ENCODE peak calls at places on chromosomes 16 and 17, in four cellular contexts. One of them, this sample, is unnamed.

GRCh38 chr16:64356267-64356666 is 765.6 kb downstream of the CDH11 start:
- DNase-seq in CD4-positive, CD25-positive, alpha-beta regulatory T cell: no peak
- DNase-seq in colonic mucosa: no peak
- DNase-seq in hepatocyte: peak; percentile 50
- DNase-seq in this sample: no peak

GRCh38 chr17:64002658-64003525 is 4.7 kb downstream of the PRR29 start:
- DNase-seq in colonic mucosa: peak; percentile 18
- DNase-seq in hepatocyte: no peak
- DNase-seq in CD4-positive, CD25-positive, alpha-beta regulatory T cell: no peak
- DNase-seq in this sample: no peak

GRCh38 chr16:1923299-1924034 is 5.3 kb upstream of the HS3ST6 start:
- DNase-seq in hepatocyte: peak; percentile 85
- DNase-seq in CD4-positive, CD25-positive, alpha-beta regulatory T cell: no peak
- DNase-seq in colonic mucosa: peak; percentile 74
- DNase-seq in this sample: peak; percentile 50

GRCh38 chr16:50845296-50845695 is 103.4 kb downstream of the CYLD start:
- DNase-seq in colonic mucosa: no peak
- DNase-seq in CD4-positive, CD25-positive, alpha-beta regulatory T cell: no peak
- DNase-seq in hepatocyte: no peak
- DNase-seq in this sample: no peak

GRCh38 chr16:19688396-19689024 is 29.5 kb downstream of the KNOP1 start:
- DNase-seq in colonic mucosa: no peak
- DNase-seq in CD4-positive, CD25-positive, alpha-beta regulatory T cell: no peak
- DNase-seq in hepatocyte: no peak
- DNase-seq in this sample: no peak

GRCh38 chr17:50308666-50309065 is 34.4 kb downstream of the TMEM92 start:
- DNase-seq in hepatocyte: no peak
- DNase-seq in CD4-positive, CD25-positive, alpha-beta regulatory T cell: no peak
- DNase-seq in colonic mucosa: no peak
- DNase-seq in this sample: no peak

GRCh38 chr17:45907720-45908395 is 13.5 kb downstream of the MAPT start:
- DNase-seq in hepatocyte: no peak
- DNase-seq in colonic mucosa: no peak
- DNase-seq in CD4-positive, CD25-positive, alpha-beta regulatory T cell: no peak
- DNase-seq in this sample: no peak

GRCh38 chr16:49592507-49593422 is 219.2 kb downstream of the C16orf78 start:
- DNase-seq in CD4-positive, CD25-positive, alpha-beta regulatory T cell: peak; percentile 39
- DNase-seq in colonic mucosa: no peak
- DNase-seq in hepatocyte: peak; percentile 41
- DNase-seq in this sample: peak; percentile 51

GRCh38 chr17:43043306-43043705 is 18.3 kb downstream of the RND2 start:
- DNase-seq in CD4-positive, CD25-positive, alpha-beta regulatory T cell: no peak
- DNase-seq in hepatocyte: no peak
- DNase-seq in colonic mucosa: no peak
- DNase-seq in this sample: no peak

GRCh38 chr17:40364121-40364861 is at the start of gene GJD3:
- DNase-seq in hepatocyte: no peak
- DNase-seq in colonic mucosa: no peak
- DNase-seq in CD4-positive, CD25-positive, alpha-beta regulatory T cell: no peak
- DNase-seq in this sample: peak; percentile 31

GRCh38 chr16:60181542-60181941 is 1447.4 kb upstream of the GOT2 start:
- DNase-seq in CD4-positive, CD25-positive, alpha-beta regulatory T cell: no peak
- DNase-seq in hepatocyte: no peak
- DNase-seq in colonic mucosa: no peak
- DNase-seq in this sample: no peak

GRCh38 chr16:68948230-68948910 is 105.0 kb downstream of the TANGO6 start:
- DNase-seq in colonic mucosa: no peak
- DNase-seq in CD4-positive, CD25-positive, alpha-beta regulatory T cell: no peak
- DNase-seq in hepatocyte: no peak
- DNase-seq in this sample: no peak

GRCh38 chr17:18111330-18111971 is 2.9 kb downstream of the MYO15A start:
- DNase-seq in CD4-positive, CD25-positive, alpha-beta regulatory T cell: no peak
- DNase-seq in hepatocyte: no peak
- DNase-seq in colonic mucosa: no peak
- DNase-seq in this sample: no peak

GRCh38 chr17:74547736-74548135 is 1.8 kb upstream of the CD300C start:
- DNase-seq in CD4-positive, CD25-positive, alpha-beta regulatory T cell: peak; percentile 49
- DNase-seq in hepatocyte: no peak
- DNase-seq in colonic mucosa: no peak
- DNase-seq in this sample: no peak

GRCh38 chr16:78396046-78396445 is 296.6 kb downstream of the WWOX start:
- DNase-seq in colonic mucosa: no peak
- DNase-seq in hepatocyte: no peak
- DNase-seq in CD4-positive, CD25-positive, alpha-beta regulatory T cell: peak; percentile 8
- DNase-seq in this sample: no peak

GRCh38 chr16:48117217-48118105 is 38.3 kb downstream of the ABCC12 start:
- DNase-seq in CD4-positive, CD25-positive, alpha-beta regulatory T cell: peak; percentile 48
- DNase-seq in colonic mucosa: peak; percentile 29
- DNase-seq in hepatocyte: peak; percentile 64
- DNase-seq in this sample: peak; percentile 81

GRCh38 chr17:77826132-77826873 is 132.2 kb upstream of the TNRC6C start:
- DNase-seq in CD4-positive, CD25-positive, alpha-beta regulatory T cell: no peak
- DNase-seq in colonic mucosa: no peak
- DNase-seq in hepatocyte: no peak
- DNase-seq in this sample: peak; percentile 21

GRCh38 chr16:48542020-48542473 is 67.9 kb downstream of the N4BP1 start:
- DNase-seq in CD4-positive, CD25-positive, alpha-beta regulatory T cell: peak; percentile 31
- DNase-seq in hepatocyte: peak; percentile 41
- DNase-seq in colonic mucosa: peak; percentile 57
- DNase-seq in this sample: no peak

GRCh38 chr17:21194688-21195087 is 19.3 kb downstream of the TMEM11 start:
- DNase-seq in CD4-positive, CD25-positive, alpha-beta regulatory T cell: no peak
- DNase-seq in hepatocyte: no peak
- DNase-seq in colonic mucosa: no peak
- DNase-seq in this sample: no peak

GRCh38 chr16:88510091-88510719 is 57.1 kb downstream of the ZFPM1 start:
- DNase-seq in colonic mucosa: no peak
- DNase-seq in CD4-positive, CD25-positive, alpha-beta regulatory T cell: no peak
- DNase-seq in hepatocyte: no peak
- DNase-seq in this sample: no peak

GRCh38 chr17:17435323-17435722 is 41.5 kb upstream of the MED9 start:
- DNase-seq in hepatocyte: peak; percentile 81
- DNase-seq in colonic mucosa: no peak
- DNase-seq in CD4-positive, CD25-positive, alpha-beta regulatory T cell: no peak
- DNase-seq in this sample: peak; percentile 75

GRCh38 chr17:73962308-73962707 is 241.2 kb upstream of the RPL38 start:
- DNase-seq in hepatocyte: no peak
- DNase-seq in colonic mucosa: no peak
- DNase-seq in CD4-positive, CD25-positive, alpha-beta regulatory T cell: no peak
- DNase-seq in this sample: no peak

GRCh38 chr16:73068546-73069401 is 20.8 kb upstream of the ZFHX3 start:
- DNase-seq in hepatocyte: no peak
- DNase-seq in colonic mucosa: no peak
- DNase-seq in CD4-positive, CD25-positive, alpha-beta regulatory T cell: no peak
- DNase-seq in this sample: no peak

GRCh38 chr16:35795361-35796029 is 2336.1 kb downstream of the TP53TG3F start:
- DNase-seq in hepatocyte: no peak
- DNase-seq in colonic mucosa: no peak
- DNase-seq in CD4-positive, CD25-positive, alpha-beta regulatory T cell: no peak
- DNase-seq in this sample: no peak

GRCh38 chr17:41516828-41517283 is 1.8 kb downstream of the KRT15 start:
- DNase-seq in CD4-positive, CD25-positive, alpha-beta regulatory T cell: no peak
- DNase-seq in colonic mucosa: no peak
- DNase-seq in hepatocyte: no peak
- DNase-seq in this sample: no peak
- H3K4me3 ChIP-seq in CD4-positive, CD25-positive, alpha-beta regulatory T cell: no peak overlapping the region
- H3K4me3 ChIP-seq in colonic mucosa: no peak overlapping the region
- H3K4me3 ChIP-seq in hepatocyte: no peak overlapping the region
- H3K4me3 ChIP-seq in this sample: no peak overlapping the region

GRCh38 chr17:51841669-51842068 is 316.8 kb downstream of the CA10 start:
- DNase-seq in CD4-positive, CD25-positive, alpha-beta regulatory T cell: no peak
- DNase-seq in hepatocyte: no peak
- DNase-seq in colonic mucosa: no peak
- DNase-seq in this sample: no peak

GRCh38 chr17:51846561-51846960 is 312.0 kb downstream of the CA10 start:
- DNase-seq in hepatocyte: no peak
- DNase-seq in colonic mucosa: no peak
- DNase-seq in CD4-positive, CD25-positive, alpha-beta regulatory T cell: no peak
- DNase-seq in this sample: no peak

DNA sequence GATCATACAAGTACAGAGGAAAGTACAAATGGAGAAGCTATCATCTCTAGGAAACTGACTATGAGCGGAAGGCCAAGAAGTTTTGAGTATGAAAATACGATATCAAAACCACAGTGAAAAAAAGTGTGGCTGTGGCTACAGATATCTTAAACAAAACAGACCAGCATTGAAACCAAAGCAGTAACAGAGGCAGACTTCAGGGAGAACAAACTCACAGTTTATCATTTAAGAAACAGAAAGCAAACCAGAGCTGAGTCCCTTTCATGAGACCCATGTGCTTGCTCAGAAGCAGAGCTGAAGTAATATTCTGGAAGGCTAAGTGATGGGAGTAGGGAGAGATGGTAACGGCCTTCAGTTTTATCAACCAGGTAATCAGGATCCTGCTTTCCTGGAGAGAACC is 317.8 kb downstream of the CA10 start:
- DNase-seq in hepatocyte: no peak
- DNase-seq in colonic mucosa: no peak
- DNase-seq in CD4-positive, CD25-positive, alpha-beta regulatory T cell: no peak
- DNase-seq in this sample: no peak
- H3K4me1 ChIP-seq in hepatocyte: no peaks in the 10 kb centered on the region
- H3K4me1 ChIP-seq in colonic mucosa: no peaks in the 10 kb centered on the region
- H3K4me1 ChIP-seq in CD4-positive, CD25-positive, alpha-beta regulatory T cell: no peaks in the 10 kb centered on the region
- H3K4me1 ChIP-seq in this sample: no peaks in the 10 kb centered on the region

GRCh38 chr16:80027007-80027965 is 426.7 kb upstream of the MAF start:
- DNase-seq in colonic mucosa: peak; percentile 55
- DNase-seq in hepatocyte: peak; percentile 94
- DNase-seq in CD4-positive, CD25-positive, alpha-beta regulatory T cell: peak; percentile 54
- DNase-seq in this sample: peak; percentile 87
- H3K4me3 ChIP-seq in colonic mucosa: no peak overlapping the region
- H3K4me3 ChIP-seq in hepatocyte: no peak overlapping the region
- H3K4me3 ChIP-seq in CD4-positive, CD25-positive, alpha-beta regulatory T cell: peak overlapping the region; percentile 19
- H3K4me3 ChIP-seq in this sample: no peak overlapping the region

DNA sequence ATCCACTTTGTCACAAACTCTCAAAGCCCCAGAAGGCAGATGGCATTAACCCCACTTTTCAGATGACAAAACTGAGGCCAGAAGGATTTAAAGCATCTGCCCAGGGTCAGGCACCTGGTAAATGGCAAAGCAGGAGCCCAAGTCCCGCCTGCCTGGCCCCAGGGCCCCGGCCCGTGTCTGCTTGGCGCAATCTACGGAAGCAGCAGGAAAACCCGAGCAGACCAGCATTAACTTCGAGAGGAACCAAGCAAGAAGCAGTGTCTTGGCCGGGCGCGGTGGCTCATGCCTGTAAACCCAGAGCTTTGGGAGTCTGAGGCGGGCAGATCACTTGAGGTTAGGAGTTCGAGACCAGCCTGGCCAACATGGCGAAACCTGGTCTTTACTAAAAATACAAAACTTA is 21.6 kb downstream of the RTN4RL1 start:
- DNase-seq in hepatocyte: no peak
- DNase-seq in CD4-positive, CD25-positive, alpha-beta regulatory T cell: no peak
- DNase-seq in colonic mucosa: no peak
- DNase-seq in this sample: no peak
- H3K4me1 ChIP-seq in hepatocyte: peaks cover 16% of the 10 kb centered on the region
- H3K4me1 ChIP-seq in CD4-positive, CD25-positive, alpha-beta regulatory T cell: peaks cover 2% of the 10 kb centered on the region
- H3K4me1 ChIP-seq in colonic mucosa: peaks cover 8% of the 10 kb centered on the region
- H3K4me1 ChIP-seq in this sample: peaks cover 17% of the 10 kb centered on the region

GRCh38 chr17:67258836-67259468 is 14.0 kb upstream of the HELZ start:
- DNase-seq in CD4-positive, CD25-positive, alpha-beta regulatory T cell: no peak
- DNase-seq in hepatocyte: no peak
- DNase-seq in colonic mucosa: no peak
- DNase-seq in this sample: no peak
- H3K4me3 ChIP-seq in CD4-positive, CD25-positive, alpha-beta regulatory T cell: no peak overlapping the region
- H3K4me3 ChIP-seq in hepatocyte: no peak overlapping the region
- H3K4me3 ChIP-seq in colonic mucosa: no peak overlapping the region
- H3K4me3 ChIP-seq in this sample: no peak overlapping the region

DNA sequence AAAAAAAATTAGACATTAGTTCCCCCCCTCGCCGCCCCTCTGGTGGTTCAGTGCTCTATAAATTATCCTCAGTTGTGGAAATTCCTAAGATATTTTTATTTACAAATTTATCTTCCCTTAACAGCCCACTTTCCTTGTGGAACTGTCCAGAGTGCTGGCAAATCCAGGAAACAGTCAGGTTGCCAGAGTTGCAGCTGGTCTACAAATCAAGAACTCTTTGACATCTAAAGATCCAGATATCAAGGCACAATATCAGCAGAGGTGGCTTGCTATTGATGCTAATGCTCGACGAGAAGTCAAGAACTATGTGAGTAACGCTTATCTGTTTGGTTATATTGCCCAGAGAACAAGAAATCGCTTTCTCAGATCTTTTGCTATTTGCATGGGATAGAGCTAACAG is 2.9 kb downstream of the KPNB1 start:
- DNase-seq in hepatocyte: no peak
- DNase-seq in colonic mucosa: no peak
- DNase-seq in CD4-positive, CD25-positive, alpha-beta regulatory T cell: no peak
- DNase-seq in this sample: no peak
- H3K4me1 ChIP-seq in hepatocyte: peaks cover 19% of the 10 kb centered on the region
- H3K4me1 ChIP-seq in colonic mucosa: peaks cover 15% of the 10 kb centered on the region
- H3K4me1 ChIP-seq in CD4-positive, CD25-positive, alpha-beta regulatory T cell: peaks cover 53% of the 10 kb centered on the region
- H3K4me1 ChIP-seq in this sample: peaks cover 29% of the 10 kb centered on the region

GRCh38 chr16:11667221-11667823 is 933 bp upstream of the SNN start:
- DNase-seq in CD4-positive, CD25-positive, alpha-beta regulatory T cell: no peak
- DNase-seq in colonic mucosa: no peak
- DNase-seq in hepatocyte: no peak
- DNase-seq in this sample: no peak
- H3K4me3 ChIP-seq in CD4-positive, CD25-positive, alpha-beta regulatory T cell: peak overlapping the region; percentile 7
- H3K4me3 ChIP-seq in colonic mucosa: no peak overlapping the region
- H3K4me3 ChIP-seq in hepatocyte: no peak overlapping the region
- H3K4me3 ChIP-seq in this sample: no peak overlapping the region

GRCh38 chr16:14362774-14363371 is 267.2 kb downstream of the PARN start:
- DNase-seq in CD4-positive, CD25-positive, alpha-beta regulatory T cell: no peak
- DNase-seq in colonic mucosa: no peak
- DNase-seq in hepatocyte: no peak
- DNase-seq in this sample: no peak
- H3K4me1 ChIP-seq in CD4-positive, CD25-positive, alpha-beta regulatory T cell: no peaks in the 10 kb centered on the region
- H3K4me1 ChIP-seq in colonic mucosa: no peaks in the 10 kb centered on the region
- H3K4me1 ChIP-seq in hepatocyte: peaks cover 8% of the 10 kb centered on the region
- H3K4me1 ChIP-seq in this sample: peaks cover 11% of the 10 kb centered on the region

GRCh38 chr16:55437627-55438026 is 41.4 kb upstream of the MMP2 start:
- DNase-seq in colonic mucosa: no peak
- DNase-seq in hepatocyte: no peak
- DNase-seq in CD4-positive, CD25-positive, alpha-beta regulatory T cell: no peak
- DNase-seq in this sample: no peak
- H3K4me3 ChIP-seq in colonic mucosa: no peak overlapping the region
- H3K4me3 ChIP-seq in hepatocyte: no peak overlapping the region
- H3K4me3 ChIP-seq in CD4-positive, CD25-positive, alpha-beta regulatory T cell: no peak overlapping the region
- H3K4me3 ChIP-seq in this sample: no peak overlapping the region

This sample was measured in Caco-2.